ENCODE peak calls at places on chromosomes 4 and X, in ten cellular contexts. C, D, F, J, V, R, S, W, M and O are unnamed samples.

GRCh38 chrX:13432776-13433605 is 113.1 kb upstream of the ATXN3L start:
- DNase-seq in C (no peak), D (no peak), F (peak; percentile 44), J (no peak), V (no peak), R (no peak), S (no peak), W (peak; percentile 39), M (no peak), O (no peak)

GRCh38 chrX:11474576-11474975 is 181.4 kb downstream of the AMELX start:
- DNase-seq in C (no peak), D (no peak), F (no peak), J (no peak), V (no peak), R (no peak), S (no peak), W (no peak), M (no peak), O (no peak)

GRCh38 chr4:149161247-149161646 is 654.4 kb downstream of the IQCM start:
- DNase-seq in C (no peak), D (no peak), F (no peak), J (no peak), V (no peak), R (no peak), S (no peak), W (no peak), M (no peak), O (peak; percentile 11)

GRCh38 chr4:74996996-74997395 is 64.1 kb downstream of the PARM1 start:
- DNase-seq in C (no peak), D (no peak), F (no peak), J (no peak), V (no peak), R (no peak), S (no peak), W (no peak), M (no peak), O (no peak)

GRCh38 chrX:142036111-142036510 is 132.4 kb downstream of the MAGEC1 start:
- DNase-seq in C (no peak), D (no peak), F (no peak), J (no peak), V (no peak), R (no peak), S (no peak), W (no peak), M (no peak), O (no peak)

GRCh38 chrX:112638691-112639090 is 41.0 kb downstream of the LHFPL1 start:
- DNase-seq in C (no peak), D (no peak), F (no peak), J (no peak), V (no peak), R (no peak), S (no peak), W (no peak), M (no peak), O (no peak)

GRCh38 chr4:139593091-139593564 is 37.1 kb upstream of the SETD7 start:
- DNase-seq in C (peak; percentile 36), D (no peak), F (peak; percentile 47), J (peak; percentile 28), V (peak; percentile 16), R (no peak), S (no peak), W (no peak), M (no peak), O (no peak)

GRCh38 chr4:93828332-93828829 is at the start of gene ATOH1:
- DNase-seq in C (peak; percentile 97), D (no peak), F (peak; percentile 55), J (no peak), V (no peak), R (no peak), S (no peak), W (no peak), M (no peak), O (no peak)

GRCh38 chr4:68373513-68373912 is 23.6 kb upstream of the YTHDC1 start:
- DNase-seq in C (peak; percentile 95), D (peak; percentile 65), F (peak; percentile 60), J (peak; percentile 71), V (no peak), R (peak; percentile 13), S (no peak), W (no peak), M (no peak), O (no peak)

GRCh38 chr4:159698336-159698735 is 595.5 kb downstream of the RAPGEF2 start:
- DNase-seq in C (no peak), D (no peak), F (no peak), J (no peak), V (no peak), R (no peak), S (no peak), W (no peak), M (no peak), O (no peak)

GRCh38 chr4:66777097-66777496 is 768.2 kb downstream of the CENPC start:
- DNase-seq in C (no peak), D (no peak), F (no peak), J (no peak), V (no peak), R (no peak), S (no peak), W (no peak), M (no peak), O (peak; percentile 23)

DNA sequence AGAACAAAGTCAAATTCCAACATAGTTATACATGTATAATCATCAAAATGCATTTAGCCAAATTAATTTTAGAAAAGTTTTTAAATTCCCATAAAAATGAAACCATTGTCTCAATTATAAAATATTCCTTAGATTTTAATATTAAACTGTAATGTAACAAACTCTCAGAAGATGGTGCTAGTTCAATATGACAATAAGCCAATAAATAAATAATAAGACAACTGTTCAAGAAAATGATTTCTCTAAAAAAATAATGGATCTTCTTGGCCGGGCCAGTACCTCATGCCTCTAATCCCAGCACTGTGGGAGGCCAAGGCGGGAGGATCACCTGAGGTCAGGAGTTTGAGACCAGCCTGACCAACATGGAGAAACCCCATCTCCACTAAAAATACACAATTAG is 80.3 kb downstream of the RAB28 start:
- DNase-seq in C (no peak), D (no peak), F (no peak), J (no peak), V (no peak), R (no peak), S (no peak), W (no peak), M (no peak), O (no peak)
- TF ChIP-seq CTCF in C (no peak), D (no peak), F (no peak), J (no peak), V (no peak), R (no peak), S (no peak), W (no peak), M (no peak), O (peak; percentile 11)

DNA sequence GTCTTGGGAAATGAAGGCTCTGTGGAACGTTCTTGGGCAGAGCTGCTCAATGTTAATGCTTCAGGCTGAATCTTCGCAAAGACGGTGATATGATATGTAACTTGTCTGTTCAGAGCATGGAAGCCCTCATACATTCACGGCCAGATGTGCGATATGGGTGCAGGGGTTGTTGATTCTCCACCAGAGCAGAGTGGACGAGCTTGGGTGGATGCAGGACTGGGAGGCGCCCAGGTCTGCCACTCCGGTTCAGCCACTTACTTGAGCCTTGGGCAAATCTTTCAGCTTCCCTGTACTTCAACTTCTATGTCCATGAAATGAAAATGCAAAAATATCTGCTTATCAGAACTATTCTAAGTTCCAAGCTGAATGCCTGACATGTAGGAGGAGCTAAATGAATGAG is 47.4 kb upstream of the MND1 start:
- DNase-seq in C (no peak), D (no peak), F (no peak), J (no peak), V (no peak), R (peak; percentile 43), S (no peak), W (no peak), M (no peak), O (no peak)
- H3K4me3 ChIP-seq in C (no peak overlapping the region), D (no peak overlapping the region), F (no peak overlapping the region), J (no peak overlapping the region), V (no peak overlapping the region), R (no peak overlapping the region), S (no peak overlapping the region), W (no peak overlapping the region), M (no peak overlapping the region), O (no peak overlapping the region)

GRCh38 chr4:7769936-7770674 is 169.6 kb downstream of the AFAP1 start:
- DNase-seq in C (peak; percentile 61), D (no peak), F (peak; percentile 35), J (no peak), V (no peak), R (no peak), S (no peak), W (no peak), M (peak; percentile 25), O (no peak)
- TF ChIP-seq CTCF in C (peak; percentile 64), D (no peak), F (peak; percentile 45), J (no peak), V (peak; percentile 37), R (peak; percentile 33), S (no peak), W (peak; percentile 66), M (peak; percentile 66), O (peak; percentile 75)

DNA sequence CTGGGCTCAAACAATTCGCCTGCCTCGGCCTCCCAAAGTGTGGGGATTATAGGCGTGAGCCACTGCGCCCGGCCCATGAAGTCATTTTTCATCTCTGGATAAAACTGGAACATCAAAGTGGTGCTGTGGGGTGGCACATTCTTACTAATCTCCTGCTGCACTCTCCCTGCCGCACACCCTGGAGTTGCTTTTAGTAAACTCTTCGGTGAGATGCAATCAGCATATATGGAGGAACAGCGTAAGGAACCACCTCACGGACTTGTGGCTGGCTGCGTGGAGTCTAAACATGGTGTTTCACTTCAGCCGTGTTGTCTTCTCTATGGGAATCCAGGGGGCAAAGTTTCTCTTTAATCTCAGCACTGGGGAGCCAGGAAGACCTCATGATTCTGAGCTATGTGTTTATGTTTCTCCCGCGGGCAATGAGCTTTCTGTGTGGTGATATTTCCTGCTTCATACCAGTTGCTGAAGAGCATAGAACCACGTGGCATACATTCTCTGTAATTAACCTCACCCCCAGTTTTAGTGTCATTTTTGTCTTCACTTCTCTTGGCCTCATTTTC is 2.1 kb upstream of the RHOH start:
- DNase-seq in C (no peak), D (no peak), F (peak; percentile 30), J (no peak), V (no peak), R (no peak), S (no peak), W (no peak), M (peak; percentile 43), O (no peak)
- H3K4me3 ChIP-seq in C (no peak overlapping the region), D (peak overlapping the region; percentile 23), F (no peak overlapping the region), J (no peak overlapping the region), V (no peak overlapping the region), R (no peak overlapping the region), S (no peak overlapping the region), W (no peak overlapping the region), M (no peak overlapping the region), O (no peak overlapping the region)